ENCODE peak calls at places on chromosomes 12 and 14, in six cellular contexts. One of them, this sample, is unnamed.

GRCh38 chr12:6341439-6342139 is at the start of gene TNFRSF1A:
- DNase-seq in stimulated activated CD4-positive, alpha-beta T cell treated with anti-CD3 and anti-CD28 coated beads, Interleukin-1b, Interleukin-23, amount 100 ng/mL, for 4 hours: peak
- DNase-seq in T-helper 1 cell: peak
- DNase-seq in heart left ventricle: peak
- DNase-seq in breast epithelium: no peak
- DNase-seq in memory B cell: no peak
- DNase-seq in this sample: no peak

GRCh38 chr12:77788231-77789168 is 42.2 kb upstream of the NAV3 start:
- DNase-seq in stimulated activated CD4-positive, alpha-beta T cell treated with anti-CD3 and anti-CD28 coated beads, Interleukin-1b, Interleukin-23, amount 100 ng/mL, for 4 hours: no peak
- DNase-seq in T-helper 1 cell: no peak
- DNase-seq in heart left ventricle: no peak
- DNase-seq in breast epithelium: no peak
- DNase-seq in memory B cell: no peak
- DNase-seq in this sample: no peak

GRCh38 chr12:105317453-105317852 is 13.0 kb upstream of the C12orf75 start:
- DNase-seq in stimulated activated CD4-positive, alpha-beta T cell treated with anti-CD3 and anti-CD28 coated beads, Interleukin-1b, Interleukin-23, amount 100 ng/mL, for 4 hours: no peak
- DNase-seq in T-helper 1 cell: no peak
- DNase-seq in heart left ventricle: no peak
- DNase-seq in breast epithelium: no peak
- DNase-seq in memory B cell: no peak
- DNase-seq in this sample: no peak

GRCh38 chr14:71754422-71755095 is 177.7 kb upstream of the RGS6 start:
- DNase-seq in stimulated activated CD4-positive, alpha-beta T cell treated with anti-CD3 and anti-CD28 coated beads, Interleukin-1b, Interleukin-23, amount 100 ng/mL, for 4 hours: no peak
- DNase-seq in T-helper 1 cell: no peak
- DNase-seq in heart left ventricle: no peak
- DNase-seq in breast epithelium: no peak
- DNase-seq in memory B cell: no peak
- DNase-seq in this sample: no peak

GRCh38 chr14:99137001-99137700 is 134.8 kb downstream of the BCL11B start:
- DNase-seq in stimulated activated CD4-positive, alpha-beta T cell treated with anti-CD3 and anti-CD28 coated beads, Interleukin-1b, Interleukin-23, amount 100 ng/mL, for 4 hours: no peak
- DNase-seq in T-helper 1 cell: no peak
- DNase-seq in heart left ventricle: no peak
- DNase-seq in breast epithelium: peak
- DNase-seq in memory B cell: no peak
- DNase-seq in this sample: no peak

GRCh38 chr12:98741229-98741614 is 96.1 kb downstream of the APAF1 start:
- DNase-seq in stimulated activated CD4-positive, alpha-beta T cell treated with anti-CD3 and anti-CD28 coated beads, Interleukin-1b, Interleukin-23, amount 100 ng/mL, for 4 hours: no peak
- DNase-seq in T-helper 1 cell: peak
- DNase-seq in heart left ventricle: no peak
- DNase-seq in breast epithelium: no peak
- DNase-seq in memory B cell: no peak
- DNase-seq in this sample: no peak

GRCh38 chr12:106135781-106136180 is 3.0 kb downstream of the NUAK1 start:
- DNase-seq in stimulated activated CD4-positive, alpha-beta T cell treated with anti-CD3 and anti-CD28 coated beads, Interleukin-1b, Interleukin-23, amount 100 ng/mL, for 4 hours: no peak
- DNase-seq in T-helper 1 cell: no peak
- DNase-seq in heart left ventricle: no peak
- DNase-seq in breast epithelium: no peak
- DNase-seq in memory B cell: no peak
- DNase-seq in this sample: no peak

GRCh38 chr12:93990832-93991748 is 157.3 kb upstream of the PLXNC1 start:
- DNase-seq in stimulated activated CD4-positive, alpha-beta T cell treated with anti-CD3 and anti-CD28 coated beads, Interleukin-1b, Interleukin-23, amount 100 ng/mL, for 4 hours: no peak
- DNase-seq in T-helper 1 cell: no peak
- DNase-seq in heart left ventricle: peak
- DNase-seq in breast epithelium: peak
- DNase-seq in memory B cell: no peak
- DNase-seq in this sample: no peak

GRCh38 chr12:88383405-88383804 is 196.9 kb downstream of the KITLG start:
- DNase-seq in stimulated activated CD4-positive, alpha-beta T cell treated with anti-CD3 and anti-CD28 coated beads, Interleukin-1b, Interleukin-23, amount 100 ng/mL, for 4 hours: no peak
- DNase-seq in T-helper 1 cell: no peak
- DNase-seq in heart left ventricle: no peak
- DNase-seq in breast epithelium: no peak
- DNase-seq in memory B cell: no peak
- DNase-seq in this sample: no peak

GRCh38 chr12:101459642-101460346 is 15.3 kb upstream of the SPIC start:
- DNase-seq in stimulated activated CD4-positive, alpha-beta T cell treated with anti-CD3 and anti-CD28 coated beads, Interleukin-1b, Interleukin-23, amount 100 ng/mL, for 4 hours: no peak
- DNase-seq in T-helper 1 cell: no peak
- DNase-seq in heart left ventricle: no peak
- DNase-seq in breast epithelium: no peak
- DNase-seq in memory B cell: no peak
- DNase-seq in this sample: no peak

GRCh38 chr14:105761842-105762241 is 235.5 kb downstream of the TMEM121 start:
- DNase-seq in stimulated activated CD4-positive, alpha-beta T cell treated with anti-CD3 and anti-CD28 coated beads, Interleukin-1b, Interleukin-23, amount 100 ng/mL, for 4 hours: no peak
- DNase-seq in T-helper 1 cell: no peak
- DNase-seq in heart left ventricle: no peak
- DNase-seq in breast epithelium: no peak
- DNase-seq in memory B cell: no peak
- DNase-seq in this sample: no peak

GRCh38 chr12:132049876-132050275 is 94.2 kb downstream of the DDX51 start:
- DNase-seq in stimulated activated CD4-positive, alpha-beta T cell treated with anti-CD3 and anti-CD28 coated beads, Interleukin-1b, Interleukin-23, amount 100 ng/mL, for 4 hours: no peak
- DNase-seq in T-helper 1 cell: no peak
- DNase-seq in heart left ventricle: no peak
- DNase-seq in breast epithelium: no peak
- DNase-seq in memory B cell: no peak
- DNase-seq in this sample: no peak

GRCh38 chr12:52175411-52176350 is 16.1 kb downstream of the KRT80 start:
- DNase-seq in stimulated activated CD4-positive, alpha-beta T cell treated with anti-CD3 and anti-CD28 coated beads, Interleukin-1b, Interleukin-23, amount 100 ng/mL, for 4 hours: no peak
- DNase-seq in T-helper 1 cell: no peak
- DNase-seq in heart left ventricle: no peak
- DNase-seq in breast epithelium: no peak
- DNase-seq in memory B cell: no peak
- DNase-seq in this sample: peak

GRCh38 chr12:109963743-109964429 is 32.3 kb downstream of the GIT2 start:
- DNase-seq in stimulated activated CD4-positive, alpha-beta T cell treated with anti-CD3 and anti-CD28 coated beads, Interleukin-1b, Interleukin-23, amount 100 ng/mL, for 4 hours: no peak
- DNase-seq in T-helper 1 cell: no peak
- DNase-seq in heart left ventricle: no peak
- DNase-seq in breast epithelium: no peak
- DNase-seq in memory B cell: no peak
- DNase-seq in this sample: no peak

GRCh38 chr12:54993181-54993835 is 8.7 kb upstream of the TESPA1 start:
- DNase-seq in stimulated activated CD4-positive, alpha-beta T cell treated with anti-CD3 and anti-CD28 coated beads, Interleukin-1b, Interleukin-23, amount 100 ng/mL, for 4 hours: peak
- DNase-seq in T-helper 1 cell: peak
- DNase-seq in heart left ventricle: peak
- DNase-seq in breast epithelium: no peak
- DNase-seq in memory B cell: peak
- DNase-seq in this sample: peak

GRCh38 chr12:121483950-121484349 is 84.0 kb downstream of the RNF34 start:
- DNase-seq in stimulated activated CD4-positive, alpha-beta T cell treated with anti-CD3 and anti-CD28 coated beads, Interleukin-1b, Interleukin-23, amount 100 ng/mL, for 4 hours: no peak
- DNase-seq in T-helper 1 cell: no peak
- DNase-seq in heart left ventricle: no peak
- DNase-seq in breast epithelium: no peak
- DNase-seq in memory B cell: no peak
- DNase-seq in this sample: no peak